ENCODE peak calls at places on chromosomes 4 and X, in six cellular contexts. W, K, P, L, S and Q are unnamed samples.

GRCh38 chrX:54048413-54048812 is 4.1 kb upstream of the PHF8 start:
- DNase-seq in W (no peak), K (no peak), P (no peak), L (peak), S (no peak), Q (no peak)

GRCh38 chr4:106036334-106036733 is 141.1 kb downstream of the NPNT start:
- DNase-seq in W (no peak), K (no peak), P (no peak), L (no peak), S (no peak), Q (no peak)

GRCh38 chr4:164614999-164615398 is 138.9 kb upstream of the SMIM31 start:
- DNase-seq in W (no peak), K (no peak), P (no peak), L (no peak), S (peak), Q (no peak)

GRCh38 chrX:71586929-71587328 is 8.7 kb downstream of the GCNA start:
- DNase-seq in W (no peak), K (no peak), P (no peak), L (no peak), S (no peak), Q (no peak)

GRCh38 chrX:24676403-24677024 is 17.2 kb upstream of the POLA1 start:
- DNase-seq in W (no peak), K (no peak), P (no peak), L (no peak), S (no peak), Q (no peak)

GRCh38 chr4:84503495-84504437 is 4.7 kb upstream of the NKX6-1 start:
- DNase-seq in W (peak), K (no peak), P (peak), L (peak), S (peak), Q (no peak)

GRCh38 chrX:115894087-115894486 is 276.5 kb upstream of the AGTR2 start:
- DNase-seq in W (peak), K (peak), P (no peak), L (no peak), S (peak), Q (no peak)

GRCh38 chrX:23980063-23980462 is 46.9 kb downstream of the KLHL15 start:
- DNase-seq in W (no peak), K (no peak), P (no peak), L (no peak), S (no peak), Q (no peak)

GRCh38 chr4:145796338-145796737 is 116.4 kb downstream of the C4orf51 start:
- DNase-seq in W (no peak), K (no peak), P (no peak), L (no peak), S (no peak), Q (no peak)

GRCh38 chr4:100492129-100492528 is 25.7 kb downstream of the EMCN start:
- DNase-seq in W (no peak), K (no peak), P (no peak), L (no peak), S (no peak), Q (no peak)

GRCh38 chrX:153883163-153883843 is 2.7 kb downstream of the L1CAM start:
- DNase-seq in W (no peak), K (no peak), P (no peak), L (no peak), S (no peak), Q (no peak)

GRCh38 chr4:59818656-59819055 is 1381.5 kb upstream of the ADGRL3 start:
- DNase-seq in W (peak), K (no peak), P (no peak), L (peak), S (peak), Q (no peak)

GRCh38 chrX:73577368-73577767 is 14.4 kb downstream of the CHIC1 start:
- DNase-seq in W (peak), K (peak), P (no peak), L (no peak), S (peak), Q (no peak)

GRCh38 chr4:169900241-169900845 is 125.9 kb downstream of the MFAP3L start:
- DNase-seq in W (no peak), K (no peak), P (no peak), L (no peak), S (peak), Q (no peak)

GRCh38 chrX:11666180-11666579 is 460 bp upstream of the ARHGAP6 start:
- DNase-seq in W (no peak), K (no peak), P (peak), L (peak), S (no peak), Q (no peak)

GRCh38 chr4:173171098-173171497 is 2.5 kb downstream of the GALNT7 start:
- DNase-seq in W (no peak), K (no peak), P (no peak), L (peak), S (peak), Q (no peak)

GRCh38 chrX:39000802-39001201 is 199.5 kb downstream of the MID1IP1 start:
- DNase-seq in W (no peak), K (no peak), P (no peak), L (no peak), S (no peak), Q (no peak)

GRCh38 chr4:8910822-8911310 is 39.2 kb upstream of the HMX1 start:
- DNase-seq in W (no peak), K (no peak), P (no peak), L (no peak), S (no peak), Q (no peak)

GRCh38 chr4:147571021-147571770 is 46.0 kb upstream of the TMEM184C start:
- DNase-seq in W (no peak), K (no peak), P (no peak), L (no peak), S (peak), Q (no peak)

GRCh38 chr4:184734758-184735157 is 862 bp upstream of the CENPU start:
- DNase-seq in W (no peak), K (no peak), P (no peak), L (no peak), S (no peak), Q (no peak)

GRCh38 chr4:48205092-48205491 is 64.5 kb downstream of the TEC start:
- DNase-seq in W (no peak), K (no peak), P (no peak), L (no peak), S (no peak), Q (no peak)

GRCh38 chr4:1809754-1810502 is 16.8 kb downstream of the FGFR3 start:
- DNase-seq in W (peak), K (peak), P (peak), L (peak), S (peak), Q (peak)

GRCh38 chrX:48826876-48827653 is 752 bp downstream of the ERAS start:
- DNase-seq in W (no peak), K (no peak), P (peak), L (no peak), S (no peak), Q (no peak)

GRCh38 chrX:42175843-42176242 is 252.5 kb upstream of the CASK start:
- DNase-seq in W (no peak), K (no peak), P (no peak), L (no peak), S (no peak), Q (no peak)

GRCh38 chr4:101782546-101782945 is 8.0 kb upstream of the BANK1 start:
- DNase-seq in W (no peak), K (no peak), P (no peak), L (no peak), S (no peak), Q (no peak)

GRCh38 chr4:47334597-47335185 is 128.8 kb downstream of the COMMD8 start:
- DNase-seq in W (no peak), K (no peak), P (no peak), L (no peak), S (peak), Q (no peak)

GRCh38 chr4:40718571-40718970 is 31.2 kb upstream of the NSUN7 start:
- DNase-seq in W (no peak), K (no peak), P (peak), L (peak), S (no peak), Q (no peak)

GRCh38 chrX:151458824-151459223 is 61.8 kb downstream of the VMA21 start:
- DNase-seq in W (no peak), K (no peak), P (no peak), L (no peak), S (peak), Q (no peak)

GRCh38 chr4:140996757-140997156 is 136.5 kb downstream of the RNF150 start:
- DNase-seq in W (no peak), K (peak), P (no peak), L (no peak), S (peak), Q (no peak)

GRCh38 chrX:136176399-136176825 is 29.1 kb downstream of the FHL1 start:
- DNase-seq in W (no peak), K (peak), P (no peak), L (no peak), S (peak), Q (no peak)

GRCh38 chrX:24145340-24146186 is 4.0 kb upstream of the ZFX start:
- DNase-seq in W (no peak), K (no peak), P (no peak), L (peak), S (peak), Q (no peak)

GRCh38 chr4:89469930-89470375 is 162.4 kb upstream of the GPRIN3 start:
- DNase-seq in W (no peak), K (peak), P (no peak), L (no peak), S (peak), Q (no peak)

GRCh38 chr4:3868146-3868840 is 102.1 kb downstream of the ADRA2C start:
- DNase-seq in W (no peak), K (no peak), P (peak), L (no peak), S (peak), Q (no peak)

GRCh38 chr4:43394976-43395375 is 502.5 kb downstream of the GRXCR1 start:
- DNase-seq in W (no peak), K (no peak), P (no peak), L (no peak), S (peak), Q (no peak)

GRCh38 chr4:56976283-56976877 is 1.0 kb downstream of the NOA1 start:
- DNase-seq in W (no peak), K (no peak), P (no peak), L (no peak), S (peak), Q (no peak)

GRCh38 chrX:7132335-7133035 is 15.0 kb upstream of the STS start:
- DNase-seq in W (no peak), K (peak), P (peak), L (no peak), S (peak), Q (peak)

GRCh38 chr4:10157478-10158354 is 41.1 kb upstream of the WDR1 start:
- DNase-seq in W (peak), K (peak), P (peak), L (peak), S (peak), Q (peak)